ENCODE peak calls at places on chromosomes 7 and 10, in nine cellular contexts. W, Q, I, P, J, N, C, Y and T are unnamed samples.

GRCh38 chr7:81186691-81187090 is 267.8 kb upstream of the SEMA3C start:
- DNase-seq in N (peak), Q (no peak), W (no peak), P (no peak), C (no peak), Y (no peak), J (no peak), I (no peak), T (no peak)

GRCh38 chr7:12731214-12731656 is 43.8 kb downstream of the ARL4A start:
- DNase-seq in Q (no peak), Y (no peak), N (peak), W (no peak), C (peak), I (no peak), P (no peak), J (no peak), T (no peak)

GRCh38 chr7:24842449-24843241 is 85.4 kb upstream of the GSDME start:
- DNase-seq in I (no peak), Q (no peak), W (no peak), P (no peak), C (no peak), N (peak), J (no peak), Y (no peak), T (no peak)

GRCh38 chr10:69685426-69685801 is 55.4 kb downstream of the FAM241B start:
- DNase-seq in I (no peak), Y (no peak), N (no peak), W (no peak), J (no peak), C (no peak), Q (no peak), P (no peak), T (no peak)

GRCh38 chr7:129958643-129959479 is 6.1 kb upstream of the UBE2H start:
- DNase-seq in Q (no peak), W (peak), N (peak), J (no peak), P (no peak), C (no peak), Y (no peak), I (no peak), T (no peak)

GRCh38 chr7:143329471-143330170 is 13.7 kb downstream of the CLCN1 start:
- DNase-seq in P (no peak), C (peak), I (no peak), Q (no peak), J (no peak), N (no peak), W (no peak), Y (no peak), T (no peak)

GRCh38 chr7:30143748-30144251 is 9.0 kb downstream of the MTURN start:
- DNase-seq in Y (no peak), Q (no peak), W (no peak), J (peak), C (no peak), P (no peak), I (peak), N (peak), T (peak)

GRCh38 chr10:72742797-72743196 is 50.9 kb downstream of the MCU start:
- DNase-seq in P (no peak), J (no peak), C (no peak), I (no peak), Y (no peak), N (no peak), Q (no peak), W (no peak), T (no peak)

GRCh38 chr7:158885624-158886023 is 29.3 kb downstream of the DYNC2I1 start:
- DNase-seq in W (no peak), Q (no peak), Y (no peak), P (no peak), J (no peak), C (no peak), N (peak), I (no peak), T (no peak)

GRCh38 chr10:111203615-111204014 is 126.8 kb downstream of the ADRA2A start:
- DNase-seq in I (no peak), Q (no peak), N (no peak), W (no peak), Y (no peak), J (no peak), P (no peak), C (no peak), T (no peak)

GRCh38 chr7:76225379-76225778 is 23.7 kb downstream of the SRRM3 start:
- DNase-seq in W (peak), C (peak), J (no peak), P (no peak), Q (no peak), Y (no peak), N (peak), I (no peak), T (no peak)

GRCh38 chr10:122087436-122087835 is 98.5 kb downstream of the TACC2 start:
- DNase-seq in Y (no peak), C (no peak), W (no peak), I (no peak), P (no peak), N (no peak), Q (no peak), J (no peak), T (no peak)

GRCh38 chr10:29105516-29106215 is 183.2 kb upstream of the LYZL1 start:
- DNase-seq in N (no peak), Q (no peak), J (no peak), Y (no peak), W (peak), C (no peak), P (no peak), I (no peak), T (no peak)

GRCh38 chr7:2019693-2020511 is 212.8 kb downstream of the MAD1L1 start:
- DNase-seq in N (peak), J (no peak), C (no peak), I (no peak), Q (no peak), W (peak), P (peak), Y (no peak), T (no peak)

GRCh38 chr10:87685832-87686589 is 26.3 kb downstream of the PAPSS2 start:
- DNase-seq in I (no peak), J (no peak), Y (no peak), W (no peak), Q (no peak), P (no peak), C (no peak), N (no peak), T (no peak)

GRCh38 chr10:72550239-72550638 is 75.6 kb downstream of the MICU1 start:
- DNase-seq in N (no peak), W (no peak), Q (no peak), C (no peak), P (no peak), I (no peak), J (no peak), Y (no peak), T (no peak)

GRCh38 chr7:22430457-22430856 is 69.5 kb downstream of the STEAP1B start:
- DNase-seq in P (no peak), Q (no peak), N (peak), I (no peak), J (no peak), C (no peak), Y (no peak), W (peak), T (no peak)

GRCh38 chr10:71981024-71981867 is 17.1 kb downstream of the CHST3 start:
- DNase-seq in I (no peak), J (no peak), Q (peak), Y (no peak), W (no peak), N (no peak), C (no peak), P (peak), T (no peak)

GRCh38 chr10:49740346-49741107 is 21.6 kb downstream of the OGDHL start:
- DNase-seq in I (no peak), C (no peak), J (no peak), N (no peak), W (no peak), Q (no peak), P (no peak), Y (no peak), T (no peak)

GRCh38 chr7:117269895-117270294 is 53.0 kb downstream of the WNT2 start:
- DNase-seq in W (no peak), P (no peak), J (no peak), N (peak), Q (no peak), Y (no peak), C (no peak), I (no peak), T (no peak)